ENCODE peak calls at places on chromosomes 2 and 18, in seven cellular contexts. Y, X, Q, J, E, K and I are unnamed samples. For H3K4me1, the result is how much of the 10 kb centered on the place peaks cover.

GRCh38 chr2:28613616-28614501 is 118.0 kb downstream of the PLB1 start:
- DNase-seq in Y (no peak), X (no peak), Q (peak), J (peak), E (no peak), K (no peak), I (peak)

GRCh38 chr2:37415128-37415817 is 70.8 kb downstream of the QPCT start:
- DNase-seq in Y (peak), X (no peak), Q (no peak), J (no peak), E (no peak), K (no peak), I (no peak)

GRCh38 chr2:144414324-144414845 is 105.5 kb downstream of the ZEB2 start:
- DNase-seq in Y (no peak), X (peak), Q (no peak), J (no peak), E (no peak), K (no peak), I (no peak)

GRCh38 chr2:16321256-16321655 is 344.4 kb downstream of the CYRIA start:
- DNase-seq in Y (no peak), X (no peak), Q (no peak), J (no peak), E (no peak), K (no peak), I (no peak)

GRCh38 chr2:131126436-131126835 is 21.3 kb downstream of the PLEKHB2 start:
- DNase-seq in Y (no peak), X (no peak), Q (no peak), J (no peak), E (no peak), K (no peak), I (no peak)

GRCh38 chr2:136057023-136057801 is 60.7 kb downstream of the CXCR4 start:
- DNase-seq in Y (no peak), X (no peak), Q (peak), J (peak), E (no peak), K (no peak), I (peak)

GRCh38 chr18:73793386-73793785 is 354.2 kb downstream of the FBXO15 start:
- DNase-seq in Y (peak), X (no peak), Q (no peak), J (no peak), E (no peak), K (no peak), I (no peak)

GRCh38 chr2:43609304-43609883 is 13.6 kb upstream of the THADA start:
- DNase-seq in Y (peak), X (no peak), Q (peak), J (peak), E (peak), K (no peak), I (peak)

GRCh38 chr2:205712983-205713531 is 30.8 kb downstream of the NRP2 start:
- DNase-seq in Y (peak), X (no peak), Q (no peak), J (no peak), E (no peak), K (no peak), I (no peak)

DNA sequence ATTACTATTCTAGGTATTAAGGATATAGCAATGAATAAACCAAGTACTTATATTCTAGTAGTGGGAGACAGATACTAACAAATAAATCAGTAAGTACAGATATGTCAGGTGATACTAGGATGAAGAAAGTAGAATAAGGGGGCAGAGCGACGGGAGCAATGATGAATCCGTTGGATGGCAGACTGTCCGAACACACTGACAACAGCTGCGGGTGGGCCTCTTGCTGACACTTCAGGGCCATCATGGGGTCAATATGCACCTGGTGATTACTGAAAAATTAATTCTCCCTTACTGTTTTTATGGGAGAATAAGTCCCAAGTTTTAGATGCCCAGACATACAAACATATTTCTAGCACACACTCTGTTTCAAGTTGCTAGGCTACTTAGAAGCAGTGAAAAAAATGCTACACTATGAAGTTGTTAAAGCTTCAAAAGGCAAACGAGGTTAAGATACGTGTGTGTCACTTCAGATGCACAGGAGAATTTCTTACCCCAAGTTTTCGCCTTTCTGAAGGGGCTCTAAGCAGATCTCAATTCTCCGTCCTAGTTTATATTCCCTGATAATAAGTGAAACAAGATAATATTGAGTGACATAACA is 78.7 kb downstream of the USP40 start:
- DNase-seq in Y (no peak), X (no peak), Q (no peak), J (no peak), E (peak), K (no peak), I (no peak)
- H3K4me1 ChIP-seq in Y (under half), X (under half), Q (under half), J (under half), E (under half), K (under half), I (under half)

GRCh38 chr2:128416781-128417180 is 98.1 kb upstream of the HS6ST1 start:
- DNase-seq in Y (no peak), X (no peak), Q (no peak), J (no peak), E (no peak), K (peak), I (no peak)
- H3K27ac ChIP-seq in Y (no peak), X (no peak), Q (no peak), J (no peak), E (no peak), K (no peak), I (no peak)

DNA sequence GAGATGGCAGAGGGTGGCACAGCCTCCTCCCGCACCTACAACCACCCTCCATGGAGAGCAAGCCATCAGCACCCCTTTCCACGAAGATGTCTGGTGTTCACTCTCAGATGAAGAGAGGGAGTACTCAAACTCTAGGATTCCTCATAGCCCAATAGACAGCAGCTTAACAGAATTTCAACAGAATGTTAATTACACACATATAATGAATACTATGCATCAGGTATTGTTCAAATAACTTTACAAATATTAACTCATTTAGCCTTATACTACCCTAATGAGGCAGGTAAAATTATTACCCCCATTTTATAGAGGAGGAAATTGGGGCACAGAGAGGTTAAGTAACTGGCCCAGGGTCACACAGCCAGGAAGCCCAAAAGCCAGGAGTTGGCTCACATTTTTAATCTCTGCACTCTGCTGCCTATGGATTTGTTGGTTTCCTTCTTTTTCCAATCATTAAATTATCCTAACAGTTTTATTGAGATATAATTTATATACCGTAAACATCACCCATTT is 39.0 kb downstream of the HS1BP3 start:
- DNase-seq in Y (no peak), X (no peak), Q (no peak), J (no peak), E (no peak), K (no peak), I (no peak)
- H3K4me1 ChIP-seq in Y (under half), X (half or more), Q (under half), J (under half), E (under half), K (under half), I (under half)

DNA sequence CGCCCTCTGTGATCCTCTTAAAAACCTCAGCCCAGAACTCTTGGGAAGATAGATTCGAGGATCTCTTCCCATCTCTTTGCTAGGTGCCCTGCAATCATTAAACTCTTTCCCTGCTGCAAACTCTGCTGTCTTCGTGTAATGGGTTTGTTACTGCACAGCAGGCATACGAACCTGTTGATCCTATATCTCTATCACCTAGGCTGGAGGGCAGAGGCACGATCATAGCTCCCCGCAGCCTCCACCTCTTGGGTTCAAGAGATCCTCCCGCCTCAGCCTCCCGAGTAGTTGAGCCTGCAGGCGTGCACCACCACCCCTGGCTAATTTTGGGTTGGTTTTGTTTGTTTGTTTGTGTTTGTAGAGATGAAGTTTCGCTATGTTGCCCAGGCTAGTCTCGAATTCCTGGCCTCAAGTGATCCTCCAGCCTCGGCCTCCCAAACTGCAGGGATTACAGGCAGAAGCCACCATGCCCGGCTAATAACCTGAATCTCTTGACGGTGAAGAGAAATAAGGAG is 493 bp upstream of the BBS5 start:
- DNase-seq in Y (no peak), X (no peak), Q (no peak), J (no peak), E (no peak), K (no peak), I (no peak)
- H3K27ac ChIP-seq in Y (no peak), X (peak), Q (no peak), J (peak), E (peak), K (peak), I (peak)